ENCODE peak calls at places on chromosomes 5 and 9, in six cellular contexts. N is stomach, G is body of pancreas, L is adrenal gland, I is uterus, J is HCT116. H is an unnamed sample.

GRCh38 chr5:139708434-139708849 is 60.3 kb downstream of the CXXC5 start:
- DNase-seq in N (no peak), G (no peak), L (no peak), I (no peak), J (no peak), H (no peak)

GRCh38 chr5:172891716-172892421 is 57.8 kb downstream of the ERGIC1 start:
- DNase-seq in N (peak; percentile 84), G (peak; percentile 84), L (peak; percentile 87), I (no peak), J (no peak), H (peak; percentile 90)

GRCh38 chr5:40410231-40410861 is 269.4 kb upstream of the PTGER4 start:
- DNase-seq in N (no peak), G (peak; percentile 40), L (no peak), I (no peak), J (no peak), H (no peak)

GRCh38 chr5:40551706-40552557 is 127.8 kb upstream of the PTGER4 start:
- DNase-seq in N (no peak), G (no peak), L (no peak), I (no peak), J (no peak), H (no peak)

GRCh38 chr5:33343661-33344327 is 97.0 kb upstream of the TARS1 start:
- DNase-seq in N (no peak), G (no peak), L (no peak), I (no peak), J (peak; percentile 4), H (no peak)

GRCh38 chr5:137488516-137488915 is 10.6 kb downstream of the SPOCK1 start:
- DNase-seq in N (no peak), G (no peak), L (no peak), I (no peak), J (no peak), H (no peak)

GRCh38 chr9:112970939-112971338 is 41.1 kb downstream of the ZNF883 start:
- DNase-seq in N (no peak), G (no peak), L (no peak), I (no peak), J (no peak), H (no peak)

GRCh38 chr5:149325166-149325735 is 20.0 kb upstream of the GRPEL2 start:
- DNase-seq in N (no peak), G (no peak), L (no peak), I (no peak), J (no peak), H (no peak)

GRCh38 chr9:70504814-70505213 is 90.4 kb upstream of the KLF9 start:
- DNase-seq in N (no peak), G (no peak), L (no peak), I (no peak), J (no peak), H (no peak)

GRCh38 chr5:151023651-151024050 is 3.3 kb downstream of the GPX3 start:
- DNase-seq in N (peak; percentile 58), G (peak; percentile 51), L (peak; percentile 59), I (no peak), J (no peak), H (peak; percentile 39)

GRCh38 chr9:130276121-130276520 is 10.6 kb downstream of the HMCN2 start:
- DNase-seq in N (no peak), G (no peak), L (no peak), I (no peak), J (no peak), H (no peak)

GRCh38 chr9:133982971-133983720 is 9.0 kb downstream of the VAV2 start:
- DNase-seq in N (no peak), G (no peak), L (no peak), I (no peak), J (no peak), H (no peak)

GRCh38 chr5:134093351-134093750 is 21.1 kb upstream of the TCF7 start:
- DNase-seq in N (no peak), G (no peak), L (no peak), I (no peak), J (no peak), H (no peak)

GRCh38 chr5:96439477-96440184 is 6.6 kb upstream of the PCSK1 start:
- DNase-seq in N (no peak), G (no peak), L (no peak), I (no peak), J (no peak), H (no peak)

GRCh38 chr9:80285325-80285724 is 713.6 kb downstream of the TLE4 start:
- DNase-seq in N (no peak), G (no peak), L (no peak), I (no peak), J (no peak), H (no peak)

GRCh38 chr5:39072915-39073758 is 1.1 kb downstream of the RICTOR start:
- DNase-seq in N (peak; percentile 47), G (peak; percentile 55), L (peak; percentile 45), I (no peak), J (no peak), H (peak; percentile 42)

GRCh38 chr5:140608730-140609520 is 24.1 kb downstream of the CD14 start:
- DNase-seq in N (peak; percentile 27), G (peak; percentile 57), L (peak; percentile 53), I (no peak), J (no peak), H (no peak)

GRCh38 chr5:98173334-98173733 is 600.1 kb upstream of the RGMB start:
- DNase-seq in N (no peak), G (no peak), L (no peak), I (no peak), J (no peak), H (no peak)

GRCh38 chr9:134010774-134011173 is 14.5 kb upstream of the BRD3OS start:
- DNase-seq in N (peak; percentile 77), G (peak; percentile 56), L (peak; percentile 83), I (no peak), J (no peak), H (peak; percentile 77)

DNA sequence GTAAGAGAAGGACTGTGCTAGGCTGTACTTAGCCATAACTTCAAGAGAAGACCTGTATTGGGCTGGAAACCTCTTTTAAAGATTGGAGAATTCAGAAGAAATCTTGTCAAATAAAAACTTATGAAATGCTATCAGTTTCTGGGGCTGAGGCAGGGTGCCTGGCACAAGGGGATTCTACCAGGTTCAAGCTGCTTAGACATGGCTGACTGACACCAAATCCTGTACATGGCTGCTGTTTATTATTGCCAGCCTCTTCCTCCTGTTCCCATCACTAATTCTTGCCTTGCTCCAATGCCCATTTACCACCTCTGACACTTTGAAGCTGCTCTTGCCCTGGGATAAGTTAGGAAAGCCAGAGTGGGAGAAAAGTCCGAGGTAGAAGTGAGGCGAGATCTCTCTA is 66.4 kb upstream of the TNFAIP8 start:
- DNase-seq in N (no peak), G (no peak), L (no peak), I (no peak), J (no peak), H (no peak)
- H3K27ac ChIP-seq in N (peak overlapping the region; percentile 38), G (peak overlapping the region; percentile 60), L (no peak overlapping the region), I (no peak overlapping the region), J (no peak overlapping the region), H (no peak overlapping the region)

GRCh38 chr5:42826757-42827156 is 15.1 kb upstream of the SELENOP start:
- DNase-seq in N (no peak), G (no peak), L (no peak), I (no peak), J (no peak), H (no peak)

GRCh38 chr5:42830924-42831323 is 19.2 kb upstream of the SELENOP start:
- DNase-seq in N (no peak), G (no peak), L (no peak), I (no peak), J (no peak), H (no peak)

GRCh38 chr5:42832060-42832459 is 20.4 kb upstream of the SELENOP start:
- DNase-seq in N (no peak), G (no peak), L (no peak), I (no peak), J (no peak), H (no peak)

GRCh38 chr5:42825422-42826148 is 13.9 kb upstream of the SELENOP start:
- DNase-seq in N (no peak), G (no peak), L (no peak), I (no peak), J (no peak), H (no peak)

GRCh38 chr5:42828661-42829060 is 17.0 kb upstream of the SELENOP start:
- DNase-seq in N (no peak), G (no peak), L (no peak), I (no peak), J (no peak), H (no peak)
- TF ChIP-seq POLR2A in N (no peak), G (no peak), L (no peak), I (no peak), J (no peak), H (no peak)

DNA sequence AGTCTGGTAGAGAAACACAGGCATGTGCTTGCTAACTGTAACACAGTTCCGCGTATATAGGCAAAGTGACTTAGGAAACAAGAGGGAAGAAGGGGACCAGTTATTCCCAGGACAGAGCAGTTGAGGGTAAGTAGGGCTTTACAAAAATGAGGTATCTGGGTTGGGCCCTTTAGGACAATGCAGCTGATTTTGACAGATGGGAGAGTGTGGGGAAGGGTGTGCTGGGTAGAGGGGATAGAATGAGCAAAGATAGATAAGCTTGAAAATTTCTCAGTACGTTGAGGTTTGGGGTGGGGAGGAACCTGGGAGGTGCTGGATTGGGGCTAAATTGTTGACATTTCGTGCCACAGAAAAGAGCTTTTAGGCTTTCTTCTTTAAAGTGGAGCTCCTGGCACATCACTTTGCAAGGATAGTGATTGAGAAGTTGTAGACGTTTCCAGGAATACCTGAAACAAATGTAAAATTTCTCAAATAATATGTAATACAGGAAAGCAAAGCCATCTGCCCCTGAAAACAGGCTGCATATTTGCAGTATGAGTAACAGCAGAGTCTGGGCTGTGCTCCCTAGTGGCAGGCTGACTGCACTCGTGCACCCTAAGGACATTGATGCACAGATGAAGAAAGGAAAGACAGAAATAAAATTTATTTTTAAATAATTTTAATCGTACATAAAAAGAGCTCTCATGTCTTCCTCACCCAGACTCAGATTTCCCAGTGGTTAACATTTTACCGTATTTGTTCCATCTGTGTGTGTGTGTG is 145.0 kb upstream of the DMRT1 start:
- DNase-seq in N (no peak), G (peak; percentile 27), L (peak; percentile 59), I (peak; percentile 42), J (no peak), H (no peak)
- H3K27ac ChIP-seq in N (peak overlapping the region; percentile 80), G (no peak overlapping the region), L (peak overlapping the region; percentile 75), I (peak overlapping the region; percentile 98), J (no peak overlapping the region), H (peak overlapping the region; percentile 26)

GRCh38 chr9:135641745-135642144 is 2.4 kb upstream of the GLT6D1 start:
- DNase-seq in N (no peak), G (no peak), L (no peak), I (no peak), J (no peak), H (no peak)
- TF ChIP-seq POLR2A in N (no peak), G (no peak), L (no peak), I (no peak), J (no peak), H (no peak)

GRCh38 chr9:131422241-131422792 is 28.4 kb downstream of the PRRC2B start:
- DNase-seq in N (no peak), G (peak; percentile 39), L (peak; percentile 78), I (peak; percentile 31), J (no peak), H (peak; percentile 83)

GRCh38 chr9:131423171-131423581 is 29.3 kb downstream of the PRRC2B start:
- DNase-seq in N (peak; percentile 69), G (peak; percentile 71), L (peak; percentile 80), I (peak; percentile 52), J (no peak), H (peak; percentile 96)

GRCh38 chr9:131419716-131420115 is 25.8 kb downstream of the PRRC2B start:
- DNase-seq in N (no peak), G (no peak), L (no peak), I (no peak), J (no peak), H (no peak)

GRCh38 chr9:131420913-131421312 is 27.0 kb downstream of the PRRC2B start:
- DNase-seq in N (no peak), G (no peak), L (peak; percentile 67), I (no peak), J (no peak), H (no peak)

GRCh38 chr9:131421691-131422090 is 27.8 kb downstream of the PRRC2B start:
- DNase-seq in N (no peak), G (no peak), L (peak; percentile 53), I (no peak), J (no peak), H (no peak)
- H3K27ac ChIP-seq in N (peak overlapping the region; percentile 73), G (no peak overlapping the region), L (peak overlapping the region; percentile 84), I (peak overlapping the region; percentile 72), J (no peak overlapping the region), H (peak overlapping the region; percentile 85)